ENCODE peak calls at places on chromosomes 2 and 18, in six cellular contexts. One of them, this sample, is unnamed.

GRCh38 chr2:51960846-51961335 is 929.0 kb upstream of the NRXN1 start:
- DNase-seq in stimulated activated CD8-positive, alpha-beta memory T cell treated with anti-CD3 and anti-CD28 coated beads, Interleukin-7, amount 100 ng/mL, for 1 hour: no peak
- DNase-seq in mesendoderm: no peak
- DNase-seq in RWPE1: no peak
- DNase-seq in glomerular endothelial cell: no peak
- DNase-seq in upper lobe of right lung: no peak
- DNase-seq in this sample: peak

GRCh38 chr2:106104332-106105062 is 89.6 kb downstream of the UXS1 start:
- DNase-seq in glomerular endothelial cell: peak
- DNase-seq in upper lobe of right lung: no peak
- DNase-seq in RWPE1: peak
- DNase-seq in stimulated activated CD8-positive, alpha-beta memory T cell treated with anti-CD3 and anti-CD28 coated beads, Interleukin-7, amount 100 ng/mL, for 1 hour: peak
- DNase-seq in mesendoderm: peak
- DNase-seq in this sample: peak

GRCh38 chr2:201466050-201466660 is 14.6 kb downstream of the STRADB start:
- DNase-seq in mesendoderm: no peak
- DNase-seq in upper lobe of right lung: no peak
- DNase-seq in stimulated activated CD8-positive, alpha-beta memory T cell treated with anti-CD3 and anti-CD28 coated beads, Interleukin-7, amount 100 ng/mL, for 1 hour: no peak
- DNase-seq in glomerular endothelial cell: no peak
- DNase-seq in RWPE1: peak
- DNase-seq in this sample: no peak

GRCh38 chr18:12838178-12838634 is 45.8 kb downstream of the PTPN2 start:
- DNase-seq in RWPE1: peak
- DNase-seq in upper lobe of right lung: peak
- DNase-seq in stimulated activated CD8-positive, alpha-beta memory T cell treated with anti-CD3 and anti-CD28 coated beads, Interleukin-7, amount 100 ng/mL, for 1 hour: no peak
- DNase-seq in mesendoderm: peak
- DNase-seq in glomerular endothelial cell: no peak
- DNase-seq in this sample: peak

GRCh38 chr2:96260404-96261260 is 5.2 kb downstream of the TMEM127 start:
- DNase-seq in upper lobe of right lung: peak
- DNase-seq in RWPE1: peak
- DNase-seq in glomerular endothelial cell: peak
- DNase-seq in mesendoderm: peak
- DNase-seq in stimulated activated CD8-positive, alpha-beta memory T cell treated with anti-CD3 and anti-CD28 coated beads, Interleukin-7, amount 100 ng/mL, for 1 hour: no peak
- DNase-seq in this sample: peak

GRCh38 chr18:13680612-13681011 is 45.7 kb downstream of the FAM210A start:
- DNase-seq in glomerular endothelial cell: no peak
- DNase-seq in upper lobe of right lung: no peak
- DNase-seq in mesendoderm: peak
- DNase-seq in stimulated activated CD8-positive, alpha-beta memory T cell treated with anti-CD3 and anti-CD28 coated beads, Interleukin-7, amount 100 ng/mL, for 1 hour: no peak
- DNase-seq in RWPE1: no peak
- DNase-seq in this sample: no peak

GRCh38 chr18:11872479-11873136 is 21.4 kb downstream of the CHMP1B start:
- DNase-seq in upper lobe of right lung: no peak
- DNase-seq in glomerular endothelial cell: no peak
- DNase-seq in mesendoderm: peak
- DNase-seq in stimulated activated CD8-positive, alpha-beta memory T cell treated with anti-CD3 and anti-CD28 coated beads, Interleukin-7, amount 100 ng/mL, for 1 hour: no peak
- DNase-seq in RWPE1: peak
- DNase-seq in this sample: no peak

GRCh38 chr18:24734058-24734457 is 273.6 kb downstream of the HRH4 start:
- DNase-seq in glomerular endothelial cell: no peak
- DNase-seq in mesendoderm: peak
- DNase-seq in upper lobe of right lung: no peak
- DNase-seq in RWPE1: no peak
- DNase-seq in stimulated activated CD8-positive, alpha-beta memory T cell treated with anti-CD3 and anti-CD28 coated beads, Interleukin-7, amount 100 ng/mL, for 1 hour: no peak
- DNase-seq in this sample: no peak

GRCh38 chr2:3726511-3726910 is 23.1 kb downstream of the DCDC2C start:
- DNase-seq in RWPE1: no peak
- DNase-seq in glomerular endothelial cell: no peak
- DNase-seq in mesendoderm: no peak
- DNase-seq in stimulated activated CD8-positive, alpha-beta memory T cell treated with anti-CD3 and anti-CD28 coated beads, Interleukin-7, amount 100 ng/mL, for 1 hour: no peak
- DNase-seq in upper lobe of right lung: no peak
- DNase-seq in this sample: no peak

This sample was measured in HS-27A.